ENCODE peak calls at places on chromosome 10, in nine cellular contexts. F, B, H, U, T, K, J, W and V are unnamed samples. For H3K4me1, the result is how much of the 10 kb centered on the place peaks cover.

GRCh38 chr10:95820363-95820762 is 64.4 kb downstream of the ENTPD1 start:
- DNase-seq in F (no peak), B (no peak), H (no peak), U (no peak), T (no peak), K (no peak), J (no peak), W (no peak), V (no peak)

GRCh38 chr10:131689954-131690669 is 210.7 kb upstream of the PPP2R2D start:
- DNase-seq in F (no peak), B (no peak), H (no peak), U (no peak), T (no peak), K (no peak), J (no peak), W (peak), V (no peak)

GRCh38 chr10:10394933-10395658 is 622.6 kb upstream of the CELF2 start:
- DNase-seq in F (no peak), B (no peak), H (no peak), U (no peak), T (no peak), K (no peak), J (no peak), W (no peak), V (no peak)

GRCh38 chr10:17649836-17650235 is 5.9 kb downstream of the STAM start:
- DNase-seq in F (no peak), B (no peak), H (no peak), U (no peak), T (no peak), K (no peak), J (no peak), W (no peak), V (peak)

GRCh38 chr10:118754556-118755423 is at the start of gene CACUL1:
- DNase-seq in F (peak), B (peak), H (peak), U (peak), T (peak), K (peak), J (peak), W (peak), V (peak)

GRCh38 chr10:48442809-48443177 is 136.3 kb downstream of the MAPK8 start:
- DNase-seq in F (no peak), B (no peak), H (no peak), U (no peak), T (no peak), K (no peak), J (no peak), W (peak), V (no peak)

GRCh38 chr10:128660726-128661125 is 534.5 kb upstream of the MKI67 start:
- DNase-seq in F (no peak), B (no peak), H (no peak), U (no peak), T (no peak), K (no peak), J (no peak), W (no peak), V (no peak)

GRCh38 chr10:30986027-30986672 is 45.5 kb downstream of the ZNF438 start:
- DNase-seq in F (no peak), B (no peak), H (no peak), U (no peak), T (no peak), K (no peak), J (no peak), W (no peak), V (peak)

GRCh38 chr10:61973169-61973568 is 71.7 kb downstream of the ARID5B start:
- DNase-seq in F (no peak), B (no peak), H (no peak), U (no peak), T (no peak), K (no peak), J (no peak), W (no peak), V (no peak)

GRCh38 chr10:117967149-117967548 is 79.6 kb downstream of the RAB11FIP2 start:
- DNase-seq in F (no peak), B (no peak), H (no peak), U (no peak), T (no peak), K (no peak), J (no peak), W (no peak), V (no peak)

GRCh38 chr10:43390791-43391190 is 18.2 kb downstream of the HNRNPF start:
- DNase-seq in F (no peak), B (no peak), H (no peak), U (no peak), T (no peak), K (peak), J (no peak), W (no peak), V (peak)

GRCh38 chr10:71693377-71693776 is 26.2 kb downstream of the C10orf105 start:
- DNase-seq in F (no peak), B (no peak), H (no peak), U (no peak), T (no peak), K (no peak), J (no peak), W (no peak), V (no peak)

GRCh38 chr10:23395017-23395416 is 43.9 kb upstream of the OTUD1 start:
- DNase-seq in F (no peak), B (no peak), H (no peak), U (no peak), T (no peak), K (no peak), J (no peak), W (no peak), V (no peak)

GRCh38 chr10:27998178-27998953 is 513 bp downstream of the ODAD2 start:
- DNase-seq in F (peak), B (no peak), H (no peak), U (peak), T (peak), K (peak), J (no peak), W (peak), V (peak)

GRCh38 chr10:89837173-89838001 is 136.0 kb downstream of the KIF20B start:
- DNase-seq in F (peak), B (peak), H (no peak), U (peak), T (peak), K (peak), J (peak), W (peak), V (peak)

GRCh38 chr10:46560381-46560780 is 3.9 kb upstream of the GPRIN2 start:
- DNase-seq in F (no peak), B (peak), H (peak), U (no peak), T (peak), K (peak), J (no peak), W (peak), V (no peak)

GRCh38 chr10:34885901-34886300 is 70.8 kb upstream of the PARD3 start:
- DNase-seq in F (no peak), B (no peak), H (no peak), U (no peak), T (no peak), K (no peak), J (no peak), W (no peak), V (no peak)

GRCh38 chr10:73083234-73083633 is 13.4 kb downstream of the P4HA1 start:
- DNase-seq in F (no peak), B (no peak), H (no peak), U (no peak), T (no peak), K (no peak), J (no peak), W (no peak), V (peak)

GRCh38 chr10:93113042-93113441 is 39.3 kb downstream of the CYP26A1 start:
- DNase-seq in F (no peak), B (no peak), H (no peak), U (no peak), T (no peak), K (no peak), J (no peak), W (no peak), V (no peak)

GRCh38 chr10:62842983-62843382 is 26.8 kb upstream of the EGR2 start:
- DNase-seq in F (no peak), B (no peak), H (no peak), U (no peak), T (no peak), K (no peak), J (no peak), W (no peak), V (no peak)

GRCh38 chr10:30773501-30773900 is 143.9 kb upstream of the LYZL2 start:
- DNase-seq in F (no peak), B (no peak), H (no peak), U (no peak), T (no peak), K (no peak), J (no peak), W (no peak), V (no peak)

GRCh38 chr10:75432763-75433162 is 1.3 kb downstream of the LRMDA start:
- DNase-seq in F (no peak), B (no peak), H (no peak), U (no peak), T (no peak), K (no peak), J (no peak), W (no peak), V (no peak)

GRCh38 chr10:43199684-43200537 is 61.7 kb downstream of the CSGALNACT2 start:
- DNase-seq in F (peak), B (no peak), H (peak), U (no peak), T (peak), K (peak), J (no peak), W (no peak), V (no peak)

GRCh38 chr10:58412502-58412961 is 27.3 kb downstream of the TFAM start:
- DNase-seq in F (no peak), B (no peak), H (no peak), U (no peak), T (no peak), K (no peak), J (no peak), W (no peak), V (peak)

GRCh38 chr10:71255817-71256660 is 43.7 kb downstream of the UNC5B start:
- DNase-seq in F (peak), B (no peak), H (no peak), U (peak), T (no peak), K (peak), J (peak), W (no peak), V (peak)

GRCh38 chr10:128569546-128569945 is 443.3 kb upstream of the MKI67 start:
- DNase-seq in F (no peak), B (no peak), H (no peak), U (no peak), T (no peak), K (no peak), J (no peak), W (no peak), V (no peak)

GRCh38 chr10:80530816-80531215 is 6.9 kb upstream of the SH2D4B start:
- DNase-seq in F (no peak), B (no peak), H (no peak), U (no peak), T (no peak), K (no peak), J (no peak), W (no peak), V (no peak)
- H3K27ac ChIP-seq in F (no peak), B (peak), H (no peak), U (peak), T (peak), K (no peak), J (no peak), W (no peak), V (no peak)

GRCh38 chr10:103839513-103839864 is 15.9 kb downstream of the SH3PXD2A start:
- DNase-seq in F (no peak), B (no peak), H (peak), U (no peak), T (no peak), K (no peak), J (no peak), W (no peak), V (no peak)

GRCh38 chr10:103838851-103839512 is 16.4 kb downstream of the SH3PXD2A start:
- DNase-seq in F (no peak), B (no peak), H (peak), U (no peak), T (no peak), K (no peak), J (peak), W (no peak), V (no peak)

GRCh38 chr10:103839867-103840746 is 15.3 kb downstream of the SH3PXD2A start:
- DNase-seq in F (no peak), B (no peak), H (peak), U (peak), T (peak), K (no peak), J (peak), W (peak), V (no peak)

GRCh38 chr10:103841519-103841918 is 13.9 kb downstream of the SH3PXD2A start:
- DNase-seq in F (no peak), B (no peak), H (no peak), U (no peak), T (no peak), K (no peak), J (no peak), W (no peak), V (no peak)

DNA sequence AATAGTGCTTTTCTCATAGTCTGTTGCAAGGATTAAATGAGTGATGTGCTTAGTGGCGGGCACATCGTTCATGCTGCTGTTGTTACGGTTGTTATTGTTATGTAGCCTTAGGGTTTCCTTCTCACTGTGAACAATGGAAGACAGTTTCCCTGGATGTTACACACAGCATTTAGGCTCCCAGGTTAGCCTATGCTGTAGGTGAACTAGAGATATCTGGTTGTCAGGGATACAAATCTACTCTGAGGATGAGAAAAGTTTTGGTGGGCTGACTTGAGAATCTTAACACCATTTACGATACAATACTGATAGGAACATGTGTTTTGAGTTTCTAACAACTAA is 14.7 kb downstream of the SH3PXD2A start:
- DNase-seq in F (no peak), B (no peak), H (no peak), U (no peak), T (no peak), K (no peak), J (no peak), W (no peak), V (no peak)
- H3K4me1 ChIP-seq in F (under half), B (under half), H (under half), U (half or more), T (half or more), K (under half), J (under half), W (under half), V (under half)

GRCh38 chr10:44954962-44955361 is 4.6 kb upstream of the RASSF4 start:
- DNase-seq in F (no peak), B (no peak), H (no peak), U (no peak), T (no peak), K (no peak), J (no peak), W (no peak), V (no peak)

GRCh38 chr10:44956717-44957706 is 2.6 kb upstream of the RASSF4 start:
- DNase-seq in F (no peak), B (peak), H (peak), U (no peak), T (no peak), K (no peak), J (peak), W (no peak), V (no peak)

GRCh38 chr10:44955408-44956070 is 4.1 kb upstream of the RASSF4 start:
- DNase-seq in F (peak), B (peak), H (peak), U (peak), T (no peak), K (no peak), J (peak), W (no peak), V (no peak)

GRCh38 chr10:44958196-44958896 is 1.3 kb upstream of the RASSF4 start:
- DNase-seq in F (no peak), B (peak), H (peak), U (no peak), T (no peak), K (no peak), J (peak), W (no peak), V (peak)

GRCh38 chr10:44956176-44956575 is 3.4 kb upstream of the RASSF4 start:
- DNase-seq in F (no peak), B (peak), H (peak), U (no peak), T (no peak), K (no peak), J (peak), W (no peak), V (no peak)
- H3K27ac ChIP-seq in F (peak), B (no peak), H (no peak), U (peak), T (no peak), K (no peak), J (no peak), W (no peak), V (no peak)

DNA sequence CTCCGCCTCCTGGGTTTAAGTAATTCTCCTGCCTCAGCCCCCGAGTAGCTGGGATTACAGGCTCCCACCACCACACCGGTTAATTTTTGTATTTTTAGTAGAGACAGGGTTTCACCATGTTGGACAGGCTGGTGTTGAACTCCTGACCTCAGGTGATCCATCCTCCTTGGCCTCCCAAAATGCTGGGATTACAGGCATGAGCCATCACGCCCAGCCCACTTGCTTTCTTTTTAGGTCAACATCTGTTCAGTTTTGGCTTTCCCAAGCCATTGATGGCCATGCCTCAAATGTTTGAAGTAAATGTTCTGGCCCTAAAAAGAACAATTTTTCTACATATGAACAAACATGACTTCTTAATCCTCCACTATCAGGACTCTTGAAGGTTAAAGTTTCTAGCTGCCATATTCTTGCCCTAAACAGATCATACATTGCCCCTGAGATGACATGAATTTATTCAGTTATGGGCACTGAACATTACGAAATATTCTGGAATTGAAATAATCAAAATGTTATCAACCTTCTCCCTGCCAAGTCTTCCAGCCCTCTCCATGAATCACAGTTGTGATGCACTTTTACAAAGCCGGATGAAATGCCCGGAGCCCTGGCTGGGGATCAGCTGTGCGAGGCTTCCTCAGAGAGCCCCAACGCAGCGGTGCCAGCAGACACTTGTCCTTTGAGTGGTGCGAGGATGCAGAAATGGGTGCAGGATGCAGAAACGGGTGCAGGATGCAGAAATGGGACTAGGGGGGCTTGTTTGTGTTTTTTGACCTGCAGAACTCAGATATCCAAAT is 2.9 kb downstream of the MRLN start:
- DNase-seq in F (no peak), B (no peak), H (no peak), U (no peak), T (no peak), K (no peak), J (no peak), W (no peak), V (peak)
- H3K4me1 ChIP-seq in F (under half), B (under half), H (under half), U (under half), T (under half), K (under half), J (under half), W (under half), V (under half)

GRCh38 chr10:82266438-82266837 is 391.4 kb downstream of the NRG3 start:
- DNase-seq in F (no peak), B (no peak), H (no peak), U (no peak), T (no peak), K (no peak), J (no peak), W (no peak), V (peak)
- H3K27ac ChIP-seq in F (no peak), B (no peak), H (no peak), U (no peak), T (no peak), K (no peak), J (no peak), W (no peak), V (no peak)

DNA sequence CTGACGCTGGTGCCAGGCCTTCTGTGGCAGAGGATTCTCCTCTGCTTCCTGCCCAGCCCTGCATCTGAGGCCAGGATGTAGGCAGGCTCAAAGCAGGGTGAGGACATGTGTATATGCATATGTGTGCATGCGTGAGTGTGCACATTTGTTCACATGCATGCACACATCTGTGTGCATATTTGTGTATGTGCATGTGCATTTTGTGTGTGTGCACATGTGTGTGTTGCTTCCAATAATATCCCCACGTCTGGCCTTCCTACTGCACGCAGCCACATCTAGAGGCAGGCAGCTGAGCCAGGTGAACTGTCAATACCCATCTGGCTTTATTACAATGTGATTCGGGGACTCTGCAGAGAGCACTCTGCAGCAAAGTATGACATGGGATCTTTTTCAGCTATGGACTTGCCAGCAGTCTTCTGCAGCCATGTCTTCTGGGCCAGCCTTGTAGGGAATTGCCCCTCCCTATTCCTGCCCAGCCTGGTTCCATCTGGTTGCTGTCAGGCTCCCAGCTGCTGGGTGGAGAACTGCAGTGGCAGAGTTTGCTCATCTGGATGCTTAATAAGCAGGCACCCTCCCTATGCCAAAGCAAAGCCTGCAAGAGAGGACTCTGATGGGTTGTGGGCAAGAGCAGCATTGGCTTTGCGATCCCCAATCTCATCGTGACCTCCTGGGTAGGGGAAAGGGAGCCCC is 140.7 kb downstream of the PFKFB3 start:
- DNase-seq in F (no peak), B (no peak), H (no peak), U (no peak), T (no peak), K (no peak), J (no peak), W (no peak), V (no peak)
- H3K4me1 ChIP-seq in F (under half), B (under half), H (under half), U (under half), T (under half), K (under half), J (under half), W (under half), V (under half)

DNA sequence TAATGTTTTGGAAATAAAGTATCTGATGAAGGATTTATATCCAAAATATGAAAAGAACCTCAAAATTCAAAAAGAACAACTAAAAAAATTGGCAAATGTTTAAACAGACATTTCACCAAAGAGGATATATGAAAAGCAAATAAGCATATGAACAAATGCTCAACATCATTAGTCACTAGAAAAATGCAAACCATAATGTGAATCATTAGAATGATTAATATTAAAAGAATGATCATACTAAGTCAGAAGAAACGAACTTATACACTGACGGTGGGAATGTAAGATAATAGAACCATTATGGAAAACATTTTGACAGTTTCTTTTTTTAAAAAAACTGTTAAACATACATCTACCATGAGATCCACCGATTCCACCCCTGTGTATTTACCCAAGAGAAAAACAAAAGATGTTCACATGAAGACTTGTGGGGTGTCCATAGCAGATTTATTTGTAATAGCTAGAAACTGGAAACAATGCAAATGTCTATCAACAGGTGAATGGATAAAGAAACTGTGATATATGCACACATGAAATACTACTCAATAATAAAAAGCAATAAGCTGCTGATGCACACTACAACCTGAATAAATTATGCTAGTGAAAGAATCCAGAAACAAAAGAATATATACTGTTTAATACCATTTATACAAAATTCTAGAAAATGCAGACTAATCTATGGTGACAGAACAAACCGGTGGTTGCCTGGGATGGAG is 35.7 kb downstream of the PRKG1 start:
- DNase-seq in F (no peak), B (no peak), H (no peak), U (no peak), T (no peak), K (no peak), J (no peak), W (no peak), V (peak)
- H3K27ac ChIP-seq in F (no peak), B (no peak), H (no peak), U (no peak), T (no peak), K (no peak), J (no peak), W (no peak), V (peak)

GRCh38 chr10:103874730-103875129 is 19.4 kb upstream of the SH3PXD2A start:
- DNase-seq in F (no peak), B (no peak), H (no peak), U (no peak), T (no peak), K (no peak), J (no peak), W (no peak), V (no peak)
- H3K4me1 ChIP-seq in F (under half), B (under half), H (under half), U (under half), T (under half), K (under half), J (under half), W (under half), V (under half)